ENCODE peak calls at places on chromosomes 7 and 10, in four cellular contexts. E is A549; G is CD4-positive, alpha-beta T cell; Y is fibroblast of lung. K is an unnamed sample.

GRCh38 chr7:115449689-115450088 is 527.8 kb downstream of the MDFIC start:
- DNase-seq in E (no peak), G (no peak), Y (no peak), K (no peak)

GRCh38 chr10:77205135-77205534 is 432.5 kb downstream of the KCNMA1 start:
- DNase-seq in E (no peak), G (no peak), Y (no peak), K (no peak)

GRCh38 chr10:71395621-71396020 is 1.1 kb upstream of the CDH23 start:
- DNase-seq in E (peak; percentile 69), G (no peak), Y (no peak), K (no peak)

GRCh38 chr7:6252748-6253147 is 19.7 kb downstream of the CYTH3 start:
- DNase-seq in E (no peak), G (no peak), Y (no peak), K (no peak)

GRCh38 chr10:30062090-30062489 is 2.7 kb upstream of the JCAD start:
- DNase-seq in E (no peak), G (no peak), Y (peak; percentile 87), K (peak; percentile 91)

GRCh38 chr10:60726253-60726652 is 52.0 kb upstream of the CDK1 start:
- DNase-seq in E (no peak), G (no peak), Y (no peak), K (no peak)

GRCh38 chr10:72334196-72334831 is 20.4 kb downstream of the DNAJB12 start:
- DNase-seq in E (no peak), G (no peak), Y (peak; percentile 84), K (peak; percentile 50)

GRCh38 chr7:140604760-140605159 is 35.9 kb downstream of the DENND2A start:
- DNase-seq in E (no peak), G (no peak), Y (peak; percentile 49), K (no peak)

GRCh38 chr7:8105449-8106095 is 137.0 kb downstream of the GLCCI1 start:
- DNase-seq in E (no peak), G (no peak), Y (no peak), K (no peak)

GRCh38 chr7:20249924-20250323 is 32.7 kb upstream of the MACC1 start:
- DNase-seq in E (no peak), G (no peak), Y (no peak), K (no peak)

GRCh38 chr7:93055543-93056107 is 62.2 kb downstream of the SAMD9 start:
- DNase-seq in E (peak; percentile 30), G (no peak), Y (peak; percentile 68), K (peak; percentile 66)

GRCh38 chr10:129332476-129332875 is 134.6 kb upstream of the MGMT start:
- DNase-seq in E (no peak), G (no peak), Y (peak; percentile 57), K (no peak)

GRCh38 chr7:2357165-2357564 is 2.5 kb downstream of the EIF3B start:
- DNase-seq in E (no peak), G (no peak), Y (no peak), K (peak; percentile 88)

GRCh38 chr7:47743898-47744612 is 162.1 kb upstream of the TNS3 start:
- DNase-seq in E (no peak), G (no peak), Y (peak; percentile 56), K (peak; percentile 45)

GRCh38 chr7:17421941-17422340 is 123.5 kb downstream of the AHR start:
- DNase-seq in E (no peak), G (no peak), Y (no peak), K (no peak)

GRCh38 chr7:116211913-116212596 is 1.7 kb downstream of the TES start:
- DNase-seq in E (no peak), G (no peak), Y (peak; percentile 50), K (no peak)

GRCh38 chr7:74501298-74501697 is 47.6 kb downstream of the GTF2IRD1 start:
- DNase-seq in E (no peak), G (no peak), Y (no peak), K (peak; percentile 91)

GRCh38 chr10:130726996-130727725 is 584.4 kb downstream of the TCERG1L start:
- DNase-seq in E (no peak), G (no peak), Y (no peak), K (no peak)

GRCh38 chr10:7045891-7046599 is 364.8 kb downstream of the SFMBT2 start:
- DNase-seq in E (no peak), G (no peak), Y (no peak), K (no peak)

GRCh38 chr10:94125856-94126255 is 132.1 kb downstream of the PLCE1 start:
- DNase-seq in E (no peak), G (no peak), Y (peak; percentile 82), K (peak; percentile 18)

GRCh38 chr7:30226593-30227268 is 57.7 kb upstream of the ZNRF2 start:
- DNase-seq in E (peak; percentile 58), G (no peak), Y (no peak), K (no peak)

GRCh38 chr7:148264933-148265557 is 325.5 kb upstream of the C7orf33 start:
- DNase-seq in E (peak; percentile 43), G (no peak), Y (peak; percentile 47), K (peak; percentile 54)

GRCh38 chr7:74031403-74032190 is 3.6 kb downstream of the ELN start:
- DNase-seq in E (no peak), G (no peak), Y (no peak), K (peak; percentile 32)

GRCh38 chr7:158547817-158548216 is 39.8 kb downstream of the PTPRN2 start:
- DNase-seq in E (no peak), G (no peak), Y (no peak), K (no peak)
- H3K9me3 ChIP-seq in E (no peaks in the 10 kb centered on the region), G (no peaks in the 10 kb centered on the region), Y (no peaks in the 10 kb centered on the region), K (no peaks in the 10 kb centered on the region)

DNA sequence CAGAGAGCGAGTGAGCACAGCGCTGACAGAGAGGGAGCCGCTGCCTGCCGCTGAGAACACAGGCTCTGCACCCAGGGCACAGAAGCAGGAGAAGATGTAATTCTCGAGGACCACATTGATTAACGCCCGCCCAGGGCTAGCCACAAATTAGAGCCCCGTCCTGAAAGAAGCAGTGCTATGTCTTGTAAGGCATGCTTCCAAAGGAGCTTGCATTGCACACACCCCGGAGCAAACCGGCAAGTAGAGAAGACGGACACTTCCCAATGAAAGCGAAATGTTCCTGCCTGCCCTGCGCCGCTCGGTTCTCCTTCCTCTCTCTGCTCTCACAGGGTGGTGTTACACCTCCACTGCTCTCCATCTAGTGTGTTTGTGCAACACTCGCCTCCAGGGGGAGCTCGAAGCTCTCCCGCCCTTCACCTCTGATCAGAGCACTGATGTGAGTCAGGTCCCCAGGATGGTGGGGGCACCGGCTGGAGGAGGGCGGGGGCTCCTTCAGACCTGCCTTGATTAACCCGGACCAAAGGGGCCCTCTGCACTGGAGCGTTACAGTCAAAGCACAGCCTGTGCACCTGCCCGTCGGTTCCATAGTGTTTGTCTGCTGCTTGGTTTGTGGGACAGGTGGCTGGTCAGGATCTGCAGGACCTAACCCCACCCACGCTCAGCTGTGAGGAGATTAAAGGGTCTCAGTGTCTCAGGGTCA is 316.5 kb downstream of the ADARB2 start:
- DNase-seq in E (peak; percentile 58), G (no peak), Y (peak; percentile 2), K (peak; percentile 23)
- TF ChIP-seq CTCF in E (peak; percentile 63), G (peak; percentile 29), Y (no peak), K (peak; percentile 16)

DNA sequence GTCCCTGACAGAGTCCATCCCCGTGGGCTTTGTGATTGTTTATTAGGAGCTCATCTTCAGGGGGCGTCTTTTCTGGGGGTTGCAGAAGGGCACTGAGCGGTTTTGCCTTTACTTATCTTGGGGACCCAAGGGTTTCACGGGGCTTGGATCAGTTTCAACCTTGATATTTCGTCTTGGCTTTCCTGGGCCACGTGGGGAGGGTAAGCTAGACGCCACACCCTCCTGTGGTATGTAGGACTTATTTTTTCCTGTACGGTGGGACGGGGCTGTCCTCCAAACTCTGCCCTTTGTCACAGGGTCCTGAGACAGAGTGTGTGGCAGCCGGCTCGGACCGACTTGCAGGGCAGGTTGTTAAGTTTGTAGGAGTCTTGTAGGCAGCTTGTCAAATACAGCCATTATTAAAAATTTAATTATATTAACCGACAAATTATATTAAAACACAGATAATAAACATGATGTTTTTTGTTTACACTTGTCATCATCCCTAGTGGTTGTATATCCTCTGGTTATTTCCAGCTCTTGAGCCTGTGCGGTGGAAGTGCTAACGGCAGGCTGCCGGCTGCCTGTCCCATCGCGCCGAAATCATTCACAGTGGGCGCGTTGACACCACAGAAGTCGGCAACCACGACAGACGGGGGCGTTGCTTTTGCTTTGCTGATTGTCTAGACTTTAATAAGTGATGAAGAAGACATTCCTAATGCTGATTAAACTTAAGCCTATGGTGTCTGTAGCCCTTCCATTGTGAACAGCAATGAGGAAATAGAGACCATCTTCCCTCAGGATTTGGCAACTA is 193.2 kb downstream of the DNAJB6 start:
- DNase-seq in E (no peak), G (no peak), Y (no peak), K (peak; percentile 51)
- H3K9me3 ChIP-seq in E (peaks cover 5% of the 10 kb centered on the region), G (no peaks in the 10 kb centered on the region), Y (no peaks in the 10 kb centered on the region), K (no peaks in the 10 kb centered on the region)

GRCh38 chr10:1370298-1370697 is 314.1 kb downstream of the WDR37 start:
- DNase-seq in E (no peak), G (no peak), Y (no peak), K (no peak)

GRCh38 chr10:1369665-1370064 is 313.5 kb downstream of the WDR37 start:
- DNase-seq in E (no peak), G (no peak), Y (no peak), K (no peak)

GRCh38 chr10:1368772-1369171 is 312.6 kb downstream of the WDR37 start:
- DNase-seq in E (peak; percentile 64), G (no peak), Y (peak; percentile 8), K (no peak)

GRCh38 chr10:1367938-1368697 is 311.9 kb downstream of the WDR37 start:
- DNase-seq in E (no peak), G (no peak), Y (no peak), K (no peak)

DNA sequence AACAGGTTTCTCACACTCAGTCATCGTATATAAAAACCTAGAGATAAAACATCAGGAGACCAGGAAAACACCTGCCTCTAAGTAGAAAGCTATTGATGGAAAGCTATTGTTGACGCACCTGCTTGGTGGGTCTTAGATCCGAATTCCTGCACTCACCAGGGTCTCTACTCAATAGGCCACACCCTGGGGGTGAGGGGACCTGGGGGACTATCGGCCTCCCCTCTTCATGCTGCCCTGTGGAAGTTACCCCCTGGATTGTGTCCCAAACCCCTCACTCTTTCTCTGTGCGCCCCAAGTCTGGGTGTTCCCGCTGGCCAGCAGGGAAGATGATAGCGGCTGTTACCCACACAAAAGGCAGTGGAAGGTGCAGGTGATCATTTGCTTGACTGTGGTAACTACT is 313.0 kb downstream of the WDR37 start:
- DNase-seq in E (no peak), G (no peak), Y (no peak), K (no peak)
- TF ChIP-seq CTCF in E (no peak), G (no peak), Y (no peak), K (no peak)

GRCh38 chr7:64736575-64736974 is 57.7 kb upstream of the ZNF138 start:
- DNase-seq in E (no peak), G (no peak), Y (no peak), K (no peak)
- H3K9me3 ChIP-seq in E (peaks cover 10% of the 10 kb centered on the region), G (peaks cover 10% of the 10 kb centered on the region), Y (no peaks in the 10 kb centered on the region), K (no peaks in the 10 kb centered on the region)

K was measured in osteoblast.